ENCODE peak calls at places on chromosomes 11 and 22, in seven cellular contexts. One of them, this sample, is unnamed.

GRCh38 chr11:9982796-9983579 is 311.0 kb downstream of the SBF2 start:
- DNase-seq in HL-60: no peak
- DNase-seq in HCT116: peak; percentile 31
- DNase-seq in GM23338: peak; percentile 61
- DNase-seq in HepG2: peak; percentile 71
- DNase-seq in GM12878: no peak
- DNase-seq in SK-N-SH: no peak
- DNase-seq in this sample: peak; percentile 70

GRCh38 chr11:113859665-113860064 is 15.7 kb downstream of the USP28 start:
- DNase-seq in HepG2: no peak
- DNase-seq in GM12878: no peak
- DNase-seq in GM23338: peak; percentile 69
- DNase-seq in SK-N-SH: no peak
- DNase-seq in HL-60: no peak
- DNase-seq in HCT116: no peak
- DNase-seq in this sample: no peak

GRCh38 chr22:27133951-27134664 is 476.7 kb downstream of the MIAT start:
- DNase-seq in HepG2: no peak
- DNase-seq in HL-60: peak; percentile 83
- DNase-seq in GM12878: no peak
- DNase-seq in GM23338: no peak
- DNase-seq in HCT116: no peak
- DNase-seq in SK-N-SH: no peak
- DNase-seq in this sample: peak; percentile 16

GRCh38 chr22:34886391-34886790 is 179.6 kb upstream of the ISX start:
- DNase-seq in GM23338: no peak
- DNase-seq in SK-N-SH: no peak
- DNase-seq in HepG2: no peak
- DNase-seq in GM12878: no peak
- DNase-seq in HL-60: no peak
- DNase-seq in HCT116: no peak
- DNase-seq in this sample: no peak

GRCh38 chr11:32562839-32563599 is 20.6 kb upstream of the EIF3M start:
- DNase-seq in SK-N-SH: no peak
- DNase-seq in GM23338: no peak
- DNase-seq in HCT116: no peak
- DNase-seq in GM12878: no peak
- DNase-seq in HepG2: no peak
- DNase-seq in HL-60: no peak
- DNase-seq in this sample: no peak

GRCh38 chr22:48492371-48493320 is 1335.0 kb downstream of the BRD1 start:
- DNase-seq in HL-60: peak; percentile 57
- DNase-seq in HepG2: peak; percentile 50
- DNase-seq in HCT116: peak; percentile 48
- DNase-seq in SK-N-SH: peak; percentile 84
- DNase-seq in GM12878: peak; percentile 1
- DNase-seq in GM23338: peak; percentile 79
- DNase-seq in this sample: peak; percentile 68

GRCh38 chr11:123300874-123301695 is 106.0 kb upstream of the CLMP start:
- DNase-seq in SK-N-SH: no peak
- DNase-seq in GM23338: no peak
- DNase-seq in HCT116: peak; percentile 63
- DNase-seq in HL-60: no peak
- DNase-seq in GM12878: peak; percentile 47
- DNase-seq in HepG2: no peak
- DNase-seq in this sample: no peak

GRCh38 chr11:71423181-71423790 is 24.9 kb downstream of the DHCR7 start:
- DNase-seq in HCT116: no peak
- DNase-seq in SK-N-SH: no peak
- DNase-seq in GM12878: no peak
- DNase-seq in HL-60: no peak
- DNase-seq in HepG2: no peak
- DNase-seq in GM23338: no peak
- DNase-seq in this sample: no peak

GRCh38 chr11:65110354-65110861 is 1.3 kb upstream of the TM7SF2 start:
- DNase-seq in HCT116: no peak
- DNase-seq in HepG2: peak; percentile 68
- DNase-seq in SK-N-SH: peak; percentile 91
- DNase-seq in HL-60: peak; percentile 90
- DNase-seq in GM12878: no peak
- DNase-seq in GM23338: peak; percentile 93
- DNase-seq in this sample: peak; percentile 77

GRCh38 chr22:37024339-37025157 is 5.0 kb downstream of the MPST start:
- DNase-seq in SK-N-SH: no peak
- DNase-seq in HL-60: no peak
- DNase-seq in GM12878: no peak
- DNase-seq in HCT116: no peak
- DNase-seq in HepG2: no peak
- DNase-seq in GM23338: no peak
- DNase-seq in this sample: no peak

GRCh38 chr22:37027556-37027955 is 8.0 kb downstream of the MPST start:
- DNase-seq in HepG2: no peak
- DNase-seq in SK-N-SH: no peak
- DNase-seq in HL-60: no peak
- DNase-seq in GM23338: no peak
- DNase-seq in GM12878: no peak
- DNase-seq in HCT116: no peak
- DNase-seq in this sample: no peak

GRCh38 chr22:37026325-37026724 is 6.8 kb downstream of the MPST start:
- DNase-seq in HepG2: no peak
- DNase-seq in SK-N-SH: no peak
- DNase-seq in GM23338: no peak
- DNase-seq in HL-60: no peak
- DNase-seq in GM12878: no peak
- DNase-seq in HCT116: no peak
- DNase-seq in this sample: no peak

GRCh38 chr22:37023743-37024338 is 4.3 kb downstream of the MPST start:
- DNase-seq in GM12878: no peak
- DNase-seq in HL-60: no peak
- DNase-seq in GM23338: no peak
- DNase-seq in HCT116: no peak
- DNase-seq in HepG2: peak; percentile 64
- DNase-seq in SK-N-SH: no peak
- DNase-seq in this sample: no peak

GRCh38 chr22:37025500-37026070 is 6.0 kb downstream of the MPST start:
- DNase-seq in GM23338: no peak
- DNase-seq in HepG2: no peak
- DNase-seq in SK-N-SH: no peak
- DNase-seq in HL-60: no peak
- DNase-seq in HCT116: no peak
- DNase-seq in GM12878: no peak
- DNase-seq in this sample: no peak
- TF ChIP-seq POLR2AphosphoS5 in GM23338: no peak
- TF ChIP-seq POLR2AphosphoS5 in HepG2: no peak
- TF ChIP-seq POLR2AphosphoS5 in SK-N-SH: no peak
- TF ChIP-seq POLR2AphosphoS5 in HL-60: no peak
- TF ChIP-seq POLR2AphosphoS5 in HCT116: no peak
- TF ChIP-seq POLR2AphosphoS5 in GM12878: no peak
- TF ChIP-seq POLR2AphosphoS5 in this sample: no peak

DNA sequence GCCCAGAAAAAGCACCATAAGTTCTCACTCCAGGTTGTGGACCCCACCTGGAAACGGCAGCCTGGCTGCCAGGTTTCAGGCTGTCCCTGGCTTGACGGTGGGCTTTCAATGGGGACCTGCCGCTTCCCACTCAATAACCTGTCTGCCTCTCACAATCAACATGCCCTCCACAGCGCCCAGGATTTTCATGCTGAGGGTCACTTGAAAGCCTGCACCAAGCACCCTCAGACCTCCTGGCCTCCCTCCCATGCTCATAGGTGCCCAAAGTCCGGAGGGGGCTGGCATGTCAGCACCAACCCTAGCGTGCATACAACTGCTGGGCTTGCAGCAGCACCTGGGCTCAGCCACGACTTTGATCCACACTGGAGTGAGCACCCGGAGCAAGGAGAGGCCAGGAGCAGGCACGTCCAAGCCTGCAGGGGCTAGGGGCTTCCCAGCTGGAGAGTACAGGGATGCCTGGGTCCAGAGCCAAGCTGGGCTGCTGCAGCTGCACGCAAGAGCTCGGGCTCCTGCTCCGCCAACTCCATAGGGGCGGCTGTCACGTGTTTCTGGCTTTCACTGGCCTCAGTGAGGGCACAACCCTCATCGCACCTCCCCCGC is 1214.3 kb upstream of the RAG2 start:
- DNase-seq in HL-60: no peak
- DNase-seq in SK-N-SH: no peak
- DNase-seq in HCT116: no peak
- DNase-seq in GM23338: peak; percentile 1
- DNase-seq in GM12878: no peak
- DNase-seq in HepG2: no peak
- DNase-seq in this sample: peak; percentile 12
- TF ChIP-seq REST in HL-60: no peak
- TF ChIP-seq REST in SK-N-SH: no peak
- TF ChIP-seq REST in HCT116: no peak
- TF ChIP-seq REST in GM23338: no peak
- TF ChIP-seq REST in GM12878: no peak
- TF ChIP-seq REST in HepG2: no peak
- TF ChIP-seq REST in this sample: no peak

DNA sequence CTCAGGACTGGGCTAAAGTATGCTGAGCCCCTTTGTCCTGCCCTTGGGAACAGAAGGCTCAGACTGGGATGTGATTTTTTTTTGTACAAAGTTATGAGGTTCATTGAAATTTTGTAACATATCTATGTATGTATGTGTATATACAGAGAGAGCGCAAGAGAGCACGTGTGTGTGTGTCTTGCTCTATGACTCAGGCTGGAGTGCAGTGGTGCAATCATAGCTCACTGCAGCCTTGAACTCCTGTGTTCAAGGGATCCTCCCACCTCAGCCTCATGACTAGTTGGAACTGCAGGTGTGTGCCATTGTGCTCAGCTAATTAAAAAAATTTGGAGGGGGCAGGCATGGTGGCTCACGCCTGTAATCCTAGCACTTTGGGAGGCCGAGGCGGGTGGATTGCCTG is 5.7 kb downstream of the TMEM25 start:
- DNase-seq in GM12878: no peak
- DNase-seq in GM23338: no peak
- DNase-seq in HCT116: no peak
- DNase-seq in HL-60: peak; percentile 37
- DNase-seq in HepG2: peak; percentile 32
- DNase-seq in SK-N-SH: no peak
- DNase-seq in this sample: no peak
- TF ChIP-seq POLR2AphosphoS5 in GM12878: no peak
- TF ChIP-seq POLR2AphosphoS5 in GM23338: no peak
- TF ChIP-seq POLR2AphosphoS5 in HCT116: no peak
- TF ChIP-seq POLR2AphosphoS5 in HL-60: no peak
- TF ChIP-seq POLR2AphosphoS5 in HepG2: no peak
- TF ChIP-seq POLR2AphosphoS5 in SK-N-SH: no peak
- TF ChIP-seq POLR2AphosphoS5 in this sample: no peak

DNA sequence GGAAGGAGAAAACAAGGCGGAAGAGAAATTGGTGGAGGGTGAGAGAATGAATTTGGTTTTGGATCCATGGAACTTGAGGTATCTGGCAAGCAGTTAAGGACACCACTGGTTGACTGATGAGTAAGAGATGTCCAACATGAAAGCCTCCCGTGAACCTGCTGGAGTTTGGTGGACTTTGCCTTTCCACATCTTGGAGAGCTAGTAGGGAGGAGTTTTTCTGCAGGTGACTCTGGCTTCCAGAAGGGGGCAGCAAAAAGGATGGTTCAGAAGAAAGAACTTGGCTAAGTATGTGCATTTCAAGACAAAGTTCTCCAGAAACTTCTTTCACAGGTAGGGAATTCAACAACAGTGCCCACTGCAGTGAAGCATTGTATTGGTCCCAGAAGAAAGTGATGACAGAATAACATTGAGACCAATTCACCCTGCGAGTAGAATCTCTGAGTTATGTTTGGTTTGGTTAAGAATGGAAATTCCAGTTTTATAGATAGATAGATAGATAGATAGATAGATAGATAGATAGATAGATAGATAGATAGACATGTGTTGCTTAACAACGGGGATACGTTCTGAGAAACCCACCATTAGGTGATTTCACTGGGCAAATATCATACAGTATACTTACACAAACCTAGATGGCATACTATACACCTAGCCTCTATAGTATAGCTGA is 28.5 kb downstream of the DCDC1 start:
- DNase-seq in HL-60: peak; percentile 7
- DNase-seq in GM23338: peak; percentile 66
- DNase-seq in SK-N-SH: peak; percentile 12
- DNase-seq in GM12878: no peak
- DNase-seq in HCT116: peak; percentile 26
- DNase-seq in HepG2: peak; percentile 45
- DNase-seq in this sample: peak; percentile 29
- TF ChIP-seq REST in HL-60: no peak
- TF ChIP-seq REST in GM23338: no peak
- TF ChIP-seq REST in SK-N-SH: no peak
- TF ChIP-seq REST in GM12878: no peak
- TF ChIP-seq REST in HCT116: no peak
- TF ChIP-seq REST in HepG2: no peak
- TF ChIP-seq REST in this sample: no peak

DNA sequence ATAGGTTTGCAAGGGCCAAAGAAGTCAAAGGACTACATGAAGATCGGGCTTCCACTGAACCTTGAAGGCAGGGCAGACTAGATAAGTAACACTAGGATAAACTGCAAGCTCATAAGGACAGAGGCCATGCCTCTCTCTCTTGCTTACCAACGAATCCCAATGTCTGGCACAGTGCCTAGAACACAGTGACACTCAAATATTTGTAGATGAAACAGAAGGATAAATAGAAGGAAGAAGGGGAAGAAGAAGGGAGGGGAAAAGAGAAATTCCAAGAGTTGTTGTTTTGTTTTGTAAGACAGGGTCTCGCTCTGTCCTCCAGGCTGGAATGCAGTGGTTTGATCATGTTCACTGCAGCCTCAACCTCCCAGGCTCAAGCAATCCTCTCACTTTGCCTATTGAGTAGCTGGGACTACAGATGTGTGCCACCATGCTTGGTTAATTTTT is 26.9 kb downstream of the SIK3 start:
- DNase-seq in GM23338: peak; percentile 24
- DNase-seq in HCT116: no peak
- DNase-seq in GM12878: no peak
- DNase-seq in HepG2: peak; percentile 84
- DNase-seq in HL-60: no peak
- DNase-seq in SK-N-SH: no peak
- DNase-seq in this sample: peak; percentile 72
- TF ChIP-seq POLR2AphosphoS5 in GM23338: no peak
- TF ChIP-seq POLR2AphosphoS5 in HCT116: no peak
- TF ChIP-seq POLR2AphosphoS5 in GM12878: no peak
- TF ChIP-seq POLR2AphosphoS5 in HepG2: no peak
- TF ChIP-seq POLR2AphosphoS5 in HL-60: no peak
- TF ChIP-seq POLR2AphosphoS5 in SK-N-SH: no peak
- TF ChIP-seq POLR2AphosphoS5 in this sample: no peak

GRCh38 chr22:36377022-36377631 is 10.6 kb downstream of the MYH9 start:
- DNase-seq in GM23338: no peak
- DNase-seq in HL-60: no peak
- DNase-seq in HCT116: no peak
- DNase-seq in SK-N-SH: no peak
- DNase-seq in HepG2: no peak
- DNase-seq in GM12878: no peak
- DNase-seq in this sample: no peak
- TF ChIP-seq REST in GM23338: no peak
- TF ChIP-seq REST in HL-60: no peak
- TF ChIP-seq REST in HCT116: no peak
- TF ChIP-seq REST in SK-N-SH: no peak
- TF ChIP-seq REST in HepG2: no peak
- TF ChIP-seq REST in GM12878: no peak
- TF ChIP-seq REST in this sample: no peak

DNA sequence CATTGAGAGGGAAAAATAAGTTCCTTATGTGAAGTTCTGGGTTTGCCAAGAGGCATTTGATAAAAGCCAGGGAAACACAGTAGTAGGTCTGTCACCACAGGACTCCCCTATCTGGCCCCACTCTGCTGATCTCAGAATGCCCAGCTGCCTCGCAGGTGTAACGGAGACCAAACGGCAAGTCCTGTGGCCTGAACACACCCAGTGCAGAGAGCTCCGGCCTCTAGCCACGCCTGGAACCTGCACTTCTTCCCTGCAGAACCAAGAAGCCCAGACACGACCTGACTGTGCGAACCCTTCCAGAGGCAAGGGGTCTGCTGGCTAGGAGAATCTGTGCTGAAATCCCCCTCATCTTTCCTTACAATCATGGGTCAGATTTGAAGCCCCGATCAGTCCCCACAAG is 432.8 kb upstream of the B3GAT1 start:
- DNase-seq in HL-60: no peak
- DNase-seq in HCT116: no peak
- DNase-seq in GM23338: no peak
- DNase-seq in HepG2: no peak
- DNase-seq in GM12878: no peak
- DNase-seq in SK-N-SH: no peak
- DNase-seq in this sample: no peak
- TF ChIP-seq POLR2AphosphoS5 in HL-60: no peak
- TF ChIP-seq POLR2AphosphoS5 in HCT116: no peak
- TF ChIP-seq POLR2AphosphoS5 in GM23338: no peak
- TF ChIP-seq POLR2AphosphoS5 in HepG2: no peak
- TF ChIP-seq POLR2AphosphoS5 in GM12878: no peak
- TF ChIP-seq POLR2AphosphoS5 in SK-N-SH: no peak
- TF ChIP-seq POLR2AphosphoS5 in this sample: no peak

This sample was measured in K562.